ENCODE peak calls at places on chromosomes 16 and 17, in seven cellular contexts. I is heart left ventricle, F is IMR-90, G is esophagus squamous epithelium, J is endothelial cell of umbilical vein, R is ovary, Q is uterus. T is an unnamed sample.

GRCh38 chr16:58337090-58337444 is 42.2 kb upstream of the PRSS54 start:
- DNase-seq in G (no peak), Q (no peak), I (no peak), R (no peak), J (no peak), F (no peak), T (peak; percentile 20)

GRCh38 chr17:57898487-57899311 is 48.9 kb upstream of the MRPS23 start:
- DNase-seq in J (no peak), I (peak; percentile 79), F (peak; percentile 49), R (peak; percentile 48), G (no peak), Q (peak; percentile 73), T (peak; percentile 92)

GRCh38 chr16:81239722-81240121 is 1.2 kb downstream of the BCO1 start:
- DNase-seq in F (no peak), J (no peak), R (no peak), I (no peak), Q (no peak), G (no peak), T (no peak)

GRCh38 chr17:57515662-57516211 is 229.4 kb downstream of the CCDC182 start:
- DNase-seq in R (no peak), Q (no peak), G (no peak), J (peak; percentile 17), F (no peak), I (no peak), T (no peak)

GRCh38 chr16:57060323-57061083 is 31.9 kb upstream of the CPNE2 start:
- DNase-seq in J (no peak), Q (no peak), G (no peak), F (no peak), R (no peak), I (no peak), T (no peak)

GRCh38 chr17:18954321-18954720 is 2.4 kb downstream of the SLC5A10 start:
- DNase-seq in R (no peak), Q (no peak), I (no peak), J (no peak), G (no peak), F (no peak), T (no peak)

GRCh38 chr17:51056813-51057510 is 63.7 kb downstream of the SPAG9 start:
- DNase-seq in R (peak; percentile 43), Q (peak; percentile 19), I (no peak), J (peak; percentile 84), F (peak; percentile 93), G (no peak), T (peak; percentile 42)

GRCh38 chr17:14840616-14841231 is 424.4 kb downstream of the PMP22 start:
- DNase-seq in I (no peak), R (no peak), F (peak; percentile 84), Q (no peak), J (no peak), G (no peak), T (no peak)

GRCh38 chr16:89003831-89004208 is 26.8 kb upstream of the CBFA2T3 start:
- DNase-seq in I (no peak), Q (no peak), J (no peak), G (no peak), R (no peak), F (no peak), T (no peak)

GRCh38 chr16:49337814-49338350 is 35.7 kb upstream of the C16orf78 start:
- DNase-seq in F (no peak), J (no peak), R (no peak), G (no peak), I (no peak), Q (no peak), T (no peak)

GRCh38 chr16:888901-889570 is 81.7 kb downstream of the LMF1 start:
- DNase-seq in I (no peak), Q (no peak), F (no peak), G (no peak), R (no peak), J (no peak), T (no peak)

GRCh38 chr17:17363638-17364337 is 60.6 kb downstream of the NT5M start:
- DNase-seq in G (no peak), Q (peak; percentile 4), I (no peak), J (no peak), R (no peak), F (no peak), T (no peak)

GRCh38 chr16:23432176-23433128 is 20.5 kb downstream of the COG7 start:
- DNase-seq in F (peak; percentile 37), R (no peak), Q (no peak), I (no peak), J (no peak), G (no peak), T (no peak)
- TF ChIP-seq CTCF in F (peak; percentile 26), R (no peak), Q (no peak), I (no peak), J (peak; percentile 12), G (peak; percentile 26), T (no peak)

GRCh38 chr16:3810198-3810664 is 70.3 kb downstream of the CREBBP start:
- DNase-seq in R (no peak), I (no peak), J (no peak), Q (no peak), F (no peak), G (no peak), T (no peak)

GRCh38 chr16:3804426-3805016 is 76.0 kb downstream of the CREBBP start:
- DNase-seq in F (no peak), G (no peak), J (no peak), R (no peak), I (no peak), Q (no peak), T (no peak)

GRCh38 chr16:3810818-3811217 is 69.7 kb downstream of the CREBBP start:
- DNase-seq in I (no peak), R (no peak), Q (no peak), J (no peak), G (no peak), F (no peak), T (no peak)

GRCh38 chr16:3808308-3809063 is 72.0 kb downstream of the CREBBP start:
- DNase-seq in I (no peak), F (no peak), Q (no peak), R (no peak), J (no peak), G (no peak), T (no peak)

GRCh38 chr16:3807425-3808123 is 72.9 kb downstream of the CREBBP start:
- DNase-seq in I (no peak), G (no peak), Q (no peak), R (no peak), J (no peak), F (no peak), T (no peak)
- H3K27ac ChIP-seq in I (no peak overlapping the region), G (no peak overlapping the region), Q (no peak overlapping the region), R (no peak overlapping the region), J (no peak overlapping the region), F (no peak overlapping the region), T (no peak overlapping the region)

GRCh38 chr17:80924111-80924806 is 67.4 kb upstream of the CHMP6 start:
- DNase-seq in F (no peak), G (no peak), J (no peak), I (no peak), R (no peak), Q (no peak), T (no peak)

GRCh38 chr17:80922580-80923160 is 69.0 kb upstream of the CHMP6 start:
- DNase-seq in F (no peak), Q (no peak), R (no peak), J (no peak), I (no peak), G (no peak), T (no peak)

GRCh38 chr17:80921741-80922579 is 69.7 kb upstream of the CHMP6 start:
- DNase-seq in J (no peak), Q (no peak), F (no peak), I (no peak), G (no peak), R (no peak), T (no peak)

GRCh38 chr17:80924807-80925610 is 66.6 kb upstream of the CHMP6 start:
- DNase-seq in G (no peak), R (no peak), F (no peak), J (no peak), Q (no peak), I (no peak), T (no peak)

DNA sequence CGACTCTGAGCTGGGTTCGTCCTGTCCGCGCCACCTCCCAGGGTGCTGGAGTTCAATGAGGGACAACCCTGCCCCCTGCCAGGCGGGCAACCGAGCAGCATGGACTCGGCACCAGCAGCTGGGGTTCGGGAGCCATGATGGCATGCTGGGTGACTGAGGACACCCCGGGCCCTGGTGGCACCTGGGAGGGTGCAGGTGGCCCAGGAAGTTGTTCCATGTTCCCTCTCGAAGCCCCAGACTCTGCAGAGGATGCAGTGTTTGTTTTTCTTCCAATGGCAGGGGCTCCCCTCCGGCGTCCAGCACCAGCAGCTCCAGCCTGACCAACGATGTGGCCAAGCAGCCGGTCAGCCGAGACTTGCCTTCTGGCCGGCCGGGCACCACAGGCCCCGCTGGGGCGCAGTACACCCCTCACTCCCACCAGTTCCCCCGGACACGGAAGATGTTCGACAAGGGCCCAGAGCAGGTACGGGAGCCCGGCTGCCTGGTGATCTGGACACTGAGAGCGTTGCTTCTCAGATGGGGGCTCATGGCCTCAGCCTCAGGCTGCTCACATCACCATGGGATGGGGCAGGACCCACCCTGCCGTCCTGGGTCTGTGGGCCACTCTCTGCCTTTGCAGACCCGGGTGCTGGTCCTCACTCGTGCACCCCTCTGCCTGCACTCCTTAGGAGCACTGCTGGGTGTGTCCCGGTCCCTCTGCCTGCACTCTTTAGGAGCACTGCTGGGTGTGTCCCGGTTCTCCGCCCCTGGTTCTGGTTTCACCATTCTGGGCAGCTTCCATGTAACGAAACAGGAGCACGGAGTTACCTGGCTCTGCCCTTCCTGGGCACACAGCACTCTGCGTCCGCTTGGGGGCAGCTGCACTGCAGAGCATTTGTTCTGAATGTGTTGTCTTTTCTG is 68.2 kb upstream of the CHMP6 start:
- DNase-seq in J (no peak), R (no peak), F (no peak), G (no peak), Q (no peak), I (no peak), T (no peak)
- TF ChIP-seq POLR2A in J (no peak), R (no peak), F (no peak), G (no peak), Q (no peak), I (no peak), T (no peak)

GRCh38 chr16:50818380-50818779 is 76.5 kb downstream of the CYLD start:
- DNase-seq in Q (no peak), F (no peak), R (no peak), J (no peak), G (no peak), I (no peak), T (no peak)

GRCh38 chr16:50819706-50820105 is 77.8 kb downstream of the CYLD start:
- DNase-seq in J (no peak), G (no peak), R (no peak), I (no peak), F (no peak), Q (no peak), T (no peak)

GRCh38 chr16:50822671-50823070 is 80.8 kb downstream of the CYLD start:
- DNase-seq in J (no peak), F (no peak), I (no peak), G (no peak), R (no peak), Q (no peak), T (no peak)

GRCh38 chr16:50820225-50820624 is 78.3 kb downstream of the CYLD start:
- DNase-seq in G (no peak), Q (no peak), R (no peak), J (no peak), I (no peak), F (no peak), T (no peak)

DNA sequence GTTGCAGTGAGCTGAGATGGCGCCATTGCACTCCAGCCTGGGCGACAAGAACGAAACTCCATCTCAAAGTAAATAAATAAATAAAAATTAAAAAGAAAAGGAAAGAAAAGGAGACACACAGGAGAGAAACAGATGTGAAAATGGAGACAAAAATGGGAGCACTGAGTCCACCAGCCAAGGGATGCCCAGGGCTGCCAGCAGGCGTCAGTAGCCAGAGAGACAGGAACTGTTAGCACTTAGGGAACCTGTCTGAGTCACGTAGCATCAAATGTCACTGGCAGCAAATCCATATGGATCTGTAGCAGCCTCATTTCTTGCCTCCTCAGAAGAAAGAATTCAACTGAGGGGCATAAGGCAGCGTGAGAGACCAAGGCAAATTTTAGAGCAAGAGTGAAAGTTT is 79.7 kb downstream of the CYLD start:
- DNase-seq in F (peak; percentile 23), I (no peak), R (no peak), G (no peak), Q (no peak), J (no peak), T (no peak)
- TF ChIP-seq CTCF in F (peak; percentile 6), I (no peak), R (no peak), G (no peak), Q (no peak), J (no peak), T (no peak)